ENCODE peak calls at places on chromosomes 2 and 18, in five cellular contexts. U, M, Q, V and G are unnamed samples. For H3K27me3, the result is how much of the 10 kb centered on the place peaks cover.

GRCh38 chr2:1826188-1826905 is 82.0 kb upstream of the PXDN start:
- DNase-seq in U (no peak), M (no peak), Q (no peak), V (no peak), G (no peak)

GRCh38 chr2:182301093-182301492 is 125.7 kb downstream of the PDE1A start:
- DNase-seq in U (no peak), M (no peak), Q (no peak), V (no peak), G (no peak)

GRCh38 chr2:85605406-85606115 is 3.1 kb upstream of the TMEM150A start:
- DNase-seq in U (no peak), M (no peak), Q (no peak), V (no peak), G (no peak)

GRCh38 chr18:10089881-10090280 is 176.1 kb downstream of the VAPA start:
- DNase-seq in U (no peak), M (no peak), Q (peak), V (no peak), G (no peak)

GRCh38 chr2:45442026-45442425 is 169.0 kb downstream of the SRBD1 start:
- DNase-seq in U (no peak), M (no peak), Q (no peak), V (no peak), G (no peak)

GRCh38 chr2:178782236-178782635 is 25.0 kb downstream of the TTN start:
- DNase-seq in U (no peak), M (no peak), Q (no peak), V (no peak), G (no peak)

GRCh38 chr18:47898055-47898454 is 32.4 kb downstream of the SMAD2 start:
- DNase-seq in U (no peak), M (no peak), Q (no peak), V (no peak), G (no peak)

GRCh38 chr2:106108351-106108750 is 85.8 kb downstream of the UXS1 start:
- DNase-seq in U (no peak), M (no peak), Q (peak), V (no peak), G (no peak)

GRCh38 chr2:39119732-39120520 is 925 bp downstream of the SOS1 start:
- DNase-seq in U (peak), M (peak), Q (peak), V (peak), G (peak)

GRCh38 chr18:79687806-79688205 is 8.2 kb downstream of the CTDP1 start:
- DNase-seq in U (no peak), M (no peak), Q (no peak), V (no peak), G (no peak)

GRCh38 chr2:79447462-79447861 is 65.4 kb upstream of the CTNNA2 start:
- DNase-seq in U (no peak), M (no peak), Q (no peak), V (no peak), G (no peak)

GRCh38 chr2:72126186-72127100 is 21.2 kb downstream of the CYP26B1 start:
- DNase-seq in U (no peak), M (no peak), Q (no peak), V (no peak), G (no peak)

GRCh38 chr18:32437080-32437834 is 33.4 kb downstream of the GAREM1 start:
- DNase-seq in U (no peak), M (no peak), Q (no peak), V (no peak), G (no peak)

GRCh38 chr2:179861027-179861776 is at the start of gene ZNF385B:
- DNase-seq in U (peak), M (no peak), Q (peak), V (no peak), G (peak)

GRCh38 chr18:32549248-32549842 is 78.7 kb upstream of the GAREM1 start:
- DNase-seq in U (no peak), M (peak), Q (peak), V (peak), G (no peak)

GRCh38 chr18:13564579-13564978 is 161.8 kb downstream of the FAM210A start:
- DNase-seq in U (peak), M (peak), Q (no peak), V (no peak), G (no peak)

GRCh38 chr2:39225564-39225963 is 18.2 kb downstream of the CDKL4 start:
- DNase-seq in U (no peak), M (no peak), Q (no peak), V (no peak), G (no peak)

GRCh38 chr18:30889582-30890301 is 152.8 kb downstream of the DSC3 start:
- DNase-seq in U (no peak), M (no peak), Q (peak), V (no peak), G (no peak)

GRCh38 chr2:136765256-136765735 is at the start of gene THSD7B:
- DNase-seq in U (no peak), M (no peak), Q (no peak), V (no peak), G (no peak)

GRCh38 chr2:25894135-25894830 is 16.0 kb upstream of the ASXL2 start:
- DNase-seq in U (no peak), M (peak), Q (no peak), V (no peak), G (no peak)

GRCh38 chr2:168603439-168603961 is 147.4 kb downstream of the CERS6 start:
- DNase-seq in U (no peak), M (no peak), Q (no peak), V (no peak), G (no peak)

GRCh38 chr18:24403076-24403475 is 5.5 kb upstream of the OSBPL1A start:
- DNase-seq in U (no peak), M (no peak), Q (no peak), V (no peak), G (no peak)

GRCh38 chr2:175726213-175726612 is 275.9 kb downstream of the LNPK start:
- DNase-seq in U (no peak), M (no peak), Q (no peak), V (no peak), G (no peak)

GRCh38 chr2:15145919-15146318 is 415.2 kb downstream of the NBAS start:
- DNase-seq in U (no peak), M (no peak), Q (no peak), V (no peak), G (no peak)

GRCh38 chr18:73752546-73752945 is 395.1 kb downstream of the FBXO15 start:
- DNase-seq in U (no peak), M (no peak), Q (no peak), V (no peak), G (no peak)

GRCh38 chr2:207061181-207061580 is 104.6 kb downstream of the KLF7 start:
- DNase-seq in U (no peak), M (no peak), Q (no peak), V (no peak), G (no peak)

DNA sequence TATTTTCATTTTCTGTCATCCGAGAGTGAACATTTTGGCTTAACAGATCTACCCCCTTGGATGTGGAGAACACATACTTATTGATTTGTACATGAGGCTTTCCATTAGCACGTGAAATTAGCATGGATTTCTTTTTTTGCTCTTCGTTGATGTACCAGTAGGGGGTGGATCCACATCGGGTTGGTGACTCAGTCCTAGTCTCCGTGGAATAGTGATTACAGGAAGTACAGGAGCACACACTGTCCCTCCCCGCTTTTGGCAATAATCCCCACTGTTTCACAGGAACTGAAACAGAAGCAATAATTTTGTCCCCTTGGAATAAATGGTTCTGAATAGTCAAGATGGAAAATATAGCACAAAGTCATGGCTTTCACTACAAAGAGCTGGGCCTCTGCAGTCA is 229.0 kb downstream of the GALR1 start:
- DNase-seq in U (peak), M (peak), Q (no peak), V (no peak), G (no peak)
- TF ChIP-seq CTCF in U (no peak), M (peak), Q (peak), V (no peak), G (no peak)

DNA sequence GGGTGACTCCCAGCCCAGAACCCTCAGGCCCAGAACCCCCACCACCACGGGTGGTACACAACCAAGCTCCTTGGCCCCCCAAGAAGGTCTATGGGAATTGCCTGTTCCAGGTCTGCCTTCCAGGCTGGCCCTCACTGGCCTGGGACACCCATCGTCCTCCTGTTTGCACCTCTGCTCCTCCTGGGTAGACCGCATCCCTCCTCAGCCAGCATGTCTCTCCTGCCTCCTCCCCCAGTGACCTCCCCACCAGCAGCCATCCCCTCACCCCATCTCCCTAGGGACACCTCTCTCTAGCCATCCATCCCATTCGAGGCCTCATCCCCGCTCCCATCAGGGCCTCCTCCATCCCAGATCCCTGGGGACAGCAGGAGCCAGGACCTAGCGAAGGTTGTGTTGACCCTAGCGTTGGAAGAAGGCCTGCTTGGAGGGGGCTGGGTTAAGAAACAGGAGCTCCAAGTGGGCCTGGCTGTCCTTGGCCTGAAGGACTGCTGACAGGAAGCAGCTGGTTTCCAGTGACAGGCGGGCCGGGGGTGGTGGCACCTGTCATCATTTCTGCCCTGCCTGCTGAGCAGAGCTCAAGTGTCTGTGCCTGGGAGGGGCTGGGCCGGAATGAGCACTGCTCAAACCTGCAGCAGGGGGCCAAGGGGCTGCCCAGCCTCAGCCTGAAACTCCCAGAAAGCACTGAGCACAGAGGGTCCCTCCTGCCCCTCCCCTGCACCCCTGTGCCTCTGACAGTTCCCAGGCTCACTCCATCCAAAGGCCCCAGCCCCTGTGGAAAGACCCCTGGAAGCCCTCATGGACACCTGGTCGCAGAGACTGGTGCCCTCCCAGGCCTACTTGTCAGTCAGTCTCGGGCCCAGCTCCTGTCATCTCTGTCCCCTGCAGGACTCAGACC is 96.0 kb upstream of the OTOS start:
- DNase-seq in U (no peak), M (peak), Q (peak), V (no peak), G (peak)
- H3K27ac ChIP-seq in U (peak), M (peak), Q (no peak), V (no peak), G (no peak)

DNA sequence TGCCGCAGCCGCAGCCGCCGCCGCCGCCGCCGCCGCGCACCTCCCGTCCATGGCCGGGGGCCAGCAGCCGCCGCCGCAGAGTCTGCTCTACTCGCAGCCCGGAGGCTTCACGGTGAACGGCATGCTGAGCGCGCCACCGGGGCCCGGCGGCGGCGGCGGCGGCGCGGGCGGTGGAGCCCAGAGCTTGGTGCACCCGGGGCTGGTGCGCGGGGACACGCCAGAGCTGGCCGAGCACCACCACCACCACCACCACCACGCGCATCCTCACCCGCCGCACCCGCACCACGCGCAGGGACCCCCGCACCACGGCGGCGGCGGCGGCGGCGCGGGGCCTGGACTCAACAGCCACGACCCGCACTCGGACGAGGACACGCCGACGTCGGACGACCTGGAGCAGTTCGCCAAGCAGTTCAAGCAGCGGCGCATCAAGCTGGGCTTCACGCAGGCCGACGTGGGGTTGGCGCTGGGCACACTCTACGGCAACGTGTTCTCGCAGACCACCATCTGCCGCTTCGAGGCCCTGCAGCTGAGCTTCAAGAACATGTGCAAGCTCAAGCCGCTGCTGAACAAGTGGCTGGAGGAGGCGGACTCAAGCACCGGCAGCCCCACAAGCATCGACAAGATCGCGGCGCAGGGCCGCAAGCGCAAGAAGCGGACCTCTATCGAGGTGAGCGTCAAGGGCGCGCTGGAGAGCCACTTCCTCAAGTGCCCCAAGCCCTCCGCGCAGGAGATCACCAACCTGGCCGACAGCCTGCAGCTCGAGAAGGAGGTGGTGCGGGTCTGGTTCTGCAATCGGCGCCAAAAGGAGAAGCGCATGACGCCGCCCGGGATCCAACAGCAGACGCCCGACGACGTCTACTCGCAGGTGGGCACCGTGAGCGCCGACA is 2.4 kb downstream of the POU3F3 start:
- DNase-seq in U (no peak), M (no peak), Q (no peak), V (no peak), G (no peak)
- H3K27me3 ChIP-seq in U (half or more), M (half or more), Q (half or more), V (half or more), G (half or more)

DNA sequence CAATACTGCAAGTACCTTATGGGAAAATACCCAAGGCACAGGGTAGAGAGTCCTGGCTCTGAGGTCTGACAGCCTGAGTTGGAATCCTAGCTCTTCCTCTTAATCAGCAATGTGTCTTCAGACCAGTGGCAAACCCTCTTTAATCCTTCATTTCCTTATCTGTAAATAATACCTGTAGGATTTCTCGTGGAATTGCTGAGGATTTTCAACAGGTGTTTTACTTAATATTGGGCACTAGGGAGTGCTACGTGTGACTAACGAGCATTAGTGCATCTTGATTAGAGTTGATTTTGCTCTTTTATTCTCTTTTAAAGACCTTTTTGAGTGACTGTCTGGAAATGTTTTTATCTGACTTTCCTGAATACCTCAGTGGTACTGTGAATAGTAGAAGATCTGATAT is 48.9 kb downstream of the ARHGAP28 start:
- DNase-seq in U (no peak), M (no peak), Q (no peak), V (no peak), G (no peak)
- TF ChIP-seq CTCF in U (no peak), M (no peak), Q (no peak), V (no peak), G (no peak)

DNA sequence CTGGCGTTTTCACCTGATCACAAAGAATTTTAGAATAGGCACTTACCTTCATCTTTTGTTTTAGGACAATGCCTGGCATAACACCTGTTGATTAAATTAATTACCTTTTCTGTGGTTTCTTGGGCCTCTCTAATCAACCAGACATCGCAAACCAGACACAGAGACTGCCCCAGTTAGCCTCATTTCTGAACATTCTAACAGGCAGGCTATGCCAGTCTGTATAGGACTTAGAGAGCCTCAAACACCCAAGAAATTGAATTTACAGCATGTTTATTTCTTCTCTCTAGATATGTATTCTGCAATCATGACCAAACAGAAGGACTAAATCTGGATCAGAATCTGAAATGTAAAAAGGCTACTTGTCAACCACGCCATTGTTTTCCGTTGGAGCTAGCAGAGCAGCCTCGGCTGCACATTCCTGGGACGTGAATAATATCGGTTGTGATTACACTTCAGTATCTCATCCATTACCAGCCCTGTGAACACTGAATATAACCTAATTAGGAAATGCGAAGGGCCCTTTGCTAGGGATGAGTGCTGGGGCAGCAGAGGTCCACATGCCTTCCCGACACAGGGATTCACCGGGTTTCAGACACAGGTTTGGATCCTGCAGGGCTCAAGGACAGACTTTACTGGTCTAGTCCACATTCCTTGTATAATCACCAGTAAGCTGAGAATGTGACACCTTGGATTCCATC is 17.5 kb upstream of the CDC42EP3 start:
- DNase-seq in U (no peak), M (no peak), Q (peak), V (no peak), G (no peak)
- H3K27ac ChIP-seq in U (peak), M (peak), Q (no peak), V (no peak), G (no peak)

GRCh38 chr2:63060079-63060482 is 9.5 kb downstream of the OTX1 start:
- DNase-seq in U (no peak), M (no peak), Q (no peak), V (no peak), G (no peak)
- H3K27me3 ChIP-seq in U (half or more), M (half or more), Q (half or more), V (half or more), G (half or more)

GRCh38 chr2:160701822-160702221 is 208.2 kb upstream of the RBMS1 start:
- DNase-seq in U (no peak), M (no peak), Q (peak), V (no peak), G (no peak)
- TF ChIP-seq CTCF in U (no peak), M (no peak), Q (no peak), V (no peak), G (no peak)